ENCODE peak calls at places on chromosomes 3 and 15, in four cellular contexts. H, I, T and J are unnamed samples.

GRCh38 chr15:52255008-52255407 is 40.6 kb downstream of the MYO5C start:
- DNase-seq in T (no peak), H (peak), I (no peak), J (no peak)

GRCh38 chr3:72337480-72337855 is 510.8 kb downstream of the SHQ1 start:
- DNase-seq in H (no peak), T (no peak), I (no peak), J (no peak)

GRCh38 chr15:50685976-50686467 is 575 bp downstream of the TRPM7 start:
- DNase-seq in H (peak), I (peak), T (peak), J (peak)

GRCh38 chr3:126679318-126679751 is 24.4 kb upstream of the TXNRD3 start:
- DNase-seq in I (peak), H (peak), T (peak), J (peak)

GRCh38 chr3:183252973-183253363 is at the start of gene B3GNT5:
- DNase-seq in T (peak), H (peak), I (no peak), J (peak)

GRCh38 chr3:58134468-58134867 is 76.3 kb downstream of the DNASE1L3 start:
- DNase-seq in T (no peak), H (no peak), I (no peak), J (no peak)

GRCh38 chr3:60048447-60048848 is 998.6 kb upstream of the CFAP20DC start:
- DNase-seq in H (no peak), I (no peak), T (no peak), J (no peak)

GRCh38 chr15:78051622-78052405 is 25.7 kb downstream of the TBC1D2B start:
- DNase-seq in I (no peak), T (peak), H (no peak), J (no peak)

GRCh38 chr3:121914081-121914998 is 20.1 kb downstream of the SLC15A2 start:
- DNase-seq in T (no peak), H (no peak), I (no peak), J (no peak)

GRCh38 chr15:63764124-63764827 is 69.5 kb downstream of the HERC1 start:
- DNase-seq in T (no peak), H (no peak), I (no peak), J (no peak)

GRCh38 chr3:39000008-39000450 is 51.7 kb downstream of the SCN11A start:
- DNase-seq in I (no peak), H (peak), T (no peak), J (peak)

GRCh38 chr3:5016218-5017161 is 37.3 kb downstream of the BHLHE40 start:
- DNase-seq in H (peak), T (peak), I (no peak), J (no peak)

GRCh38 chr3:16897254-16897926 is 12.6 kb downstream of the PLCL2 start:
- DNase-seq in T (peak), H (no peak), I (no peak), J (no peak)

GRCh38 chr3:176939022-176939817 is 258.1 kb downstream of the TBL1XR1 start:
- DNase-seq in H (peak), T (peak), I (peak), J (peak)